ENCODE peak calls at places on chromosomes 16 and 17, in five cellular contexts. B is EL; N is heart left ventricle; G is psoas muscle; E is activated CD4-positive, alpha-beta T cell treated with anti-CD3 and anti-CD28 coated beads for 36 hours. L is an unnamed sample.
A peak's percentile ranks its signal among the peaks of the same experiment; 100 is the strongest.

GRCh38 chr17:63433746-63434591 is 12.1 kb downstream of the CYB561 start:
- DNase-seq in E (no peak), N (peak; percentile 85), B (peak; percentile 98), G (peak; percentile 91), L (no peak)

GRCh38 chr16:49458656-49459445 is 85.2 kb downstream of the C16orf78 start:
- DNase-seq in N (no peak), G (peak; percentile 12), E (no peak), B (no peak), L (no peak)

GRCh38 chr16:26118575-26118974 is 426.8 kb downstream of the HS3ST4 start:
- DNase-seq in B (no peak), N (no peak), G (no peak), E (no peak), L (no peak)

GRCh38 chr17:47730681-47731080 is 2.4 kb upstream of the TBX21 start:
- DNase-seq in E (peak; percentile 25), B (no peak), N (peak; percentile 16), G (no peak), L (no peak)

GRCh38 chr17:4944163-4944553 is 4.1 kb downstream of the RNF167 start:
- DNase-seq in E (peak; percentile 76), G (peak; percentile 39), B (no peak), N (no peak), L (no peak)

GRCh38 chr16:75555707-75556512 is at the start of gene TMEM231:
- DNase-seq in E (peak; percentile 99), B (peak; percentile 93), G (peak; percentile 98), N (peak; percentile 98), L (peak; percentile 89)

GRCh38 chr16:3020247-3020603 is at the start of gene TNFRSF12A:
- DNase-seq in G (peak; percentile 88), B (peak; percentile 85), N (peak; percentile 90), E (peak; percentile 85), L (no peak)

GRCh38 chr17:32943647-32944191 is 15.8 kb downstream of the TMEM98 start:
- DNase-seq in E (no peak), G (no peak), N (no peak), B (peak; percentile 82), L (no peak)

GRCh38 chr17:18966831-18967624 is 15.1 kb downstream of the SLC5A10 start:
- DNase-seq in N (no peak), G (no peak), E (no peak), B (no peak), L (no peak)

GRCh38 chr17:47950448-47950847 is 7.2 kb downstream of the PRR15L start:
- DNase-seq in N (no peak), B (no peak), G (no peak), E (no peak), L (no peak)

GRCh38 chr17:981292-981658 is 1.7 kb upstream of the NXN start:
- DNase-seq in N (no peak), E (no peak), B (no peak), G (no peak), L (no peak)

GRCh38 chr16:56776562-56776961 is 46.6 kb downstream of the NUP93 start:
- DNase-seq in N (no peak), B (peak; percentile 4), G (peak; percentile 44), E (no peak), L (no peak)

GRCh38 chr16:56732832-56733231 is 2.9 kb downstream of the NUP93 start:
- DNase-seq in B (no peak), E (peak; percentile 69), N (no peak), G (no peak), L (no peak)

GRCh38 chr17:30548189-30548588 is 71.0 kb downstream of the GOSR1 start:
- DNase-seq in B (no peak), E (no peak), N (no peak), G (no peak), L (no peak)

L was measured in cerebellar nuclear complex.